ENCODE peak calls at places on chromosome 5, in four cellular contexts. P is HS-5, V is OCI-LY7, Q is tibial nerve. J is an unnamed sample.

GRCh38 chr5:78287833-78288232 is 6.7 kb downstream of the AP3B1 start:
- DNase-seq in P (peak), V (no peak), Q (peak), J (peak)

GRCh38 chr5:179439181-179439990 is 94.1 kb upstream of the ADAMTS2 start:
- DNase-seq in P (no peak), V (no peak), Q (no peak), J (no peak)

GRCh38 chr5:40733439-40733838 is 22.3 kb downstream of the TTC33 start:
- DNase-seq in P (no peak), V (no peak), Q (no peak), J (no peak)

GRCh38 chr5:171596391-171596878 is 177.0 kb downstream of the FGF18 start:
- DNase-seq in P (no peak), V (no peak), Q (no peak), J (no peak)

GRCh38 chr5:172603425-172603824 is 37.6 kb upstream of the NEURL1B start:
- DNase-seq in P (no peak), V (no peak), Q (no peak), J (no peak)

GRCh38 chr5:174271316-174271715 is 225.8 kb downstream of the NSG2 start:
- DNase-seq in P (no peak), V (no peak), Q (no peak), J (no peak)

GRCh38 chr5:55021465-55021864 is 2.6 kb upstream of the GZMK start:
- DNase-seq in P (no peak), V (no peak), Q (no peak), J (no peak)

GRCh38 chr5:65087154-65087553 is 318.4 kb downstream of the CWC27 start:
- DNase-seq in P (no peak), V (no peak), Q (no peak), J (no peak)

GRCh38 chr5:84696651-84697050 is 312.0 kb upstream of the EDIL3 start:
- DNase-seq in P (peak), V (no peak), Q (no peak), J (no peak)

GRCh38 chr5:172821340-172821985 is 12.6 kb upstream of the ERGIC1 start:
- DNase-seq in P (no peak), V (no peak), Q (no peak), J (no peak)

GRCh38 chr5:145981612-145982571 is 45.5 kb downstream of the SH3RF2 start:
- DNase-seq in P (no peak), V (no peak), Q (no peak), J (no peak)

GRCh38 chr5:31625394-31625793 is 13.5 kb upstream of the PDZD2 start:
- DNase-seq in P (no peak), V (no peak), Q (no peak), J (no peak)

GRCh38 chr5:37272564-37272963 is 23.4 kb upstream of the CPLANE1 start:
- DNase-seq in P (peak), V (no peak), Q (no peak), J (no peak)

GRCh38 chr5:157361865-157362465 is 96.0 kb downstream of the CYFIP2 start:
- DNase-seq in P (no peak), V (no peak), Q (peak), J (no peak)

GRCh38 chr5:164688437-164688836 is 1183.0 kb downstream of the MAT2B start:
- DNase-seq in P (no peak), V (no peak), Q (no peak), J (no peak)

GRCh38 chr5:168578506-168579205 is 512 bp downstream of the PANK3 start:
- DNase-seq in P (no peak), V (no peak), Q (no peak), J (no peak)

GRCh38 chr5:107671742-107672211 is 1.0 kb upstream of the EFNA5 start:
- DNase-seq in P (peak), V (no peak), Q (no peak), J (no peak)

GRCh38 chr5:146580237-146580636 is 64.2 kb upstream of the GPR151 start:
- DNase-seq in P (no peak), V (no peak), Q (no peak), J (no peak)